ENCODE peak calls at places on chromosomes 1 and 21, in five cellular contexts. D is Kasumi-1; F is stimulated activated CD4-positive, alpha-beta T cell treated with anti-CD3 and anti-CD28 coated beads, Interleukin-2, amount 100 ng/mL, for 24 hours; M is lower leg skin; I is left colon. R is an unnamed sample.

GRCh38 chr1:119347858-119348257 is 20.7 kb upstream of the HAO2 start:
- DNase-seq in D (no peak), I (no peak), F (no peak), M (no peak), R (no peak)

GRCh38 chr1:97906567-97907228 is 14.1 kb downstream of the DPYD start:
- DNase-seq in M (peak), D (peak), F (no peak), I (no peak), R (no peak)

GRCh38 chr21:33588485-33589335 is at the start of gene DONSON:
- DNase-seq in I (peak), D (peak), F (peak), M (peak), R (peak)

GRCh38 chr1:7705048-7705907 is 65.8 kb upstream of the VAMP3 start:
- DNase-seq in M (no peak), I (no peak), F (peak), D (no peak), R (peak)

GRCh38 chr21:20639026-20639425 is 359.2 kb upstream of the NCAM2 start:
- DNase-seq in F (no peak), D (no peak), M (no peak), I (no peak), R (no peak)

GRCh38 chr1:25065246-25066238 is 135.5 kb upstream of the RUNX3 start:
- DNase-seq in D (peak), F (no peak), I (no peak), M (no peak), R (peak)

GRCh38 chr1:59214764-59215208 is 82.1 kb upstream of the FGGY start:
- DNase-seq in I (no peak), F (no peak), D (no peak), M (no peak), R (no peak)

GRCh38 chr1:89590341-89591080 is 42.4 kb upstream of the LRRC8C start:
- DNase-seq in I (no peak), M (no peak), D (no peak), F (no peak), R (no peak)

GRCh38 chr1:62732327-62732726 is 44.1 kb upstream of the DOCK7 start:
- DNase-seq in I (no peak), F (no peak), D (no peak), M (no peak), R (no peak)

GRCh38 chr1:2050793-2051682 is 827 bp downstream of the PRKCZ start:
- DNase-seq in M (no peak), I (no peak), F (no peak), D (no peak), R (no peak)

GRCh38 chr1:228963795-228964177 is 228.5 kb downstream of the RHOU start:
- DNase-seq in D (no peak), F (no peak), I (no peak), M (no peak), R (no peak)

GRCh38 chr1:19395678-19396192 is 83.6 kb downstream of the SLC66A1 start:
- DNase-seq in I (no peak), F (no peak), M (no peak), D (no peak), R (no peak)

GRCh38 chr1:78237364-78237916 is 191.7 kb downstream of the GIPC2 start:
- DNase-seq in F (no peak), M (no peak), D (no peak), I (peak), R (no peak)

GRCh38 chr1:17434591-17434990 is 4.9 kb downstream of the RCC2 start:
- DNase-seq in I (no peak), D (no peak), F (no peak), M (no peak), R (no peak)

GRCh38 chr1:53577141-53578100 is 118.2 kb downstream of the DMRTB1 start:
- DNase-seq in F (no peak), D (no peak), I (no peak), M (no peak), R (no peak)

GRCh38 chr1:85290826-85291225 is 14.4 kb upstream of the BCL10 start:
- DNase-seq in M (no peak), F (no peak), D (no peak), I (no peak), R (no peak)

GRCh38 chr1:77686784-77687518 is 4.5 kb upstream of the ZZZ3 start:
- DNase-seq in M (no peak), I (no peak), F (no peak), D (no peak), R (no peak)

GRCh38 chr1:100585774-100586173 is 47.8 kb downstream of the GPR88 start:
- DNase-seq in I (no peak), D (no peak), F (no peak), M (no peak), R (no peak)

GRCh38 chr1:210262897-210263272 is 30.3 kb downstream of the SERTAD4 start:
- DNase-seq in M (no peak), I (no peak), D (no peak), F (no peak), R (no peak)

GRCh38 chr1:65939636-65940035 is 146.9 kb downstream of the PDE4B start:
- DNase-seq in D (peak), M (no peak), I (no peak), F (no peak), R (no peak)

GRCh38 chr1:25431495-25432363 is 1.0 kb downstream of the MACO1 start:
- DNase-seq in F (peak), I (no peak), D (peak), M (no peak), R (peak)

GRCh38 chr1:7366955-7367665 is 404.0 kb upstream of the VAMP3 start:
- DNase-seq in F (no peak), M (no peak), I (peak), D (no peak), R (no peak)

GRCh38 chr1:30191154-30191702 is 532.2 kb downstream of the MATN1 start:
- DNase-seq in D (no peak), M (peak), I (peak), F (peak), R (peak)

GRCh38 chr1:31739281-31739853 is 24.8 kb downstream of the ADGRB2 start:
- DNase-seq in M (no peak), F (peak), I (peak), D (no peak), R (peak)

GRCh38 chr21:45385549-45386050 is 19.4 kb upstream of the COL18A1 start:
- DNase-seq in M (no peak), F (no peak), D (no peak), I (peak), R (no peak)

GRCh38 chr21:41763996-41764395 is 2.9 kb downstream of the RIPK4 start:
- DNase-seq in M (no peak), D (no peak), I (no peak), F (no peak), R (no peak)

GRCh38 chr1:69129538-69129937 is 438.2 kb upstream of the LRRC7 start:
- DNase-seq in F (no peak), I (no peak), D (no peak), M (no peak), R (no peak)

GRCh38 chr1:177780096-177780700 is 189.7 kb downstream of the SEC16B start:
- DNase-seq in D (peak), M (no peak), F (no peak), I (no peak), R (no peak)